ENCODE peak calls at places on chromosomes 1 and 21, in four cellular contexts. W is H9, G is H1, J is trophoblast cell. Q is an unnamed sample.
A peak's percentile ranks its signal among the peaks of the same experiment; 100 is the strongest.

GRCh38 chr1:115457295-115457694 is 119.2 kb upstream of the NGF start:
- DNase-seq in W (no peak), G (no peak), J (no peak), Q (no peak)

GRCh38 chr1:23692308-23692871 is 784 bp downstream of the RPL11 start:
- DNase-seq in W (no peak), G (no peak), J (no peak), Q (peak; percentile 28)

GRCh38 chr1:66930823-66931174 is 6.0 kb downstream of the MIER1 start:
- DNase-seq in W (no peak), G (no peak), J (no peak), Q (no peak)

GRCh38 chr1:235024706-235025421 is 103.8 kb downstream of the TOMM20 start:
- DNase-seq in W (no peak), G (no peak), J (no peak), Q (no peak)

GRCh38 chr1:159780583-159781582 is at the start of gene DUSP23:
- DNase-seq in W (peak; percentile 99), G (peak; percentile 96), J (peak; percentile 99), Q (peak; percentile 99)

GRCh38 chr1:3369437-3370076 is 84.9 kb upstream of the ARHGEF16 start:
- DNase-seq in W (no peak), G (no peak), J (no peak), Q (no peak)

GRCh38 chr1:112995890-112996289 is 39.9 kb upstream of the SLC16A1 start:
- DNase-seq in W (no peak), G (no peak), J (no peak), Q (no peak)

GRCh38 chr1:47937586-47937985 is 59.6 kb downstream of the TRABD2B start:
- DNase-seq in W (no peak), G (no peak), J (no peak), Q (no peak)

GRCh38 chr21:25324666-25325065 is 282.6 kb downstream of the MRPL39 start:
- DNase-seq in W (no peak), G (no peak), J (no peak), Q (no peak)

GRCh38 chr1:17289756-17290155 is 18.2 kb upstream of the PADI4 start:
- DNase-seq in W (no peak), G (no peak), J (no peak), Q (no peak)

GRCh38 chr1:114341886-114342285 is 169.1 kb downstream of the TRIM33 start:
- DNase-seq in W (no peak), G (no peak), J (no peak), Q (no peak)

GRCh38 chr21:33608559-33608958 is 20.1 kb upstream of the DONSON start:
- DNase-seq in W (no peak), G (no peak), J (no peak), Q (no peak)

GRCh38 chr1:200530551-200531261 is 89.8 kb downstream of the KIF14 start:
- DNase-seq in W (no peak), G (no peak), J (no peak), Q (no peak)

GRCh38 chr1:25914074-25914995 is 8.1 kb upstream of the STMN1 start:
- DNase-seq in W (no peak), G (no peak), J (peak; percentile 70), Q (peak; percentile 57)
- H2AK5ac ChIP-seq in W (no peak overlapping the region), G (no peak overlapping the region), J (no peak overlapping the region), Q (no peak overlapping the region)

DNA sequence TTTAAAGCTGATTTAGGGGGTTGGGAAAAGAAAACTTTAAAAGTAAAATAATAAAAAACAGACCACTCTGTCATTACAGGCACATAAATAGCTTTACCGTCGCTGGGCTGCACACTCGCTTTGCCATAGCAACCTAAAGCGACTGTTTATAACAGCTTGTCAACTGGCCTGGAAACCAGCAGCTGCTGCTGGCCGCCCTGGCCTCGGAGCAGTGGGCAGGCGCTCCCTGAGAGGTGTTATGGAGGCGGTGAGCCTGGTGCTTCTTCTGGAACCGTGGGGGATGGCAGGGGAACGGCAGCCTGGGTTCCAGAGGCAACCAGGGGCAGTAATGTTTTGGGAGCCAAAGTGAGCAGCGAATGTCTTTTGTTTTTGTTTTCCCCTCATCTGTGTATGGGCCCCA is 45.7 kb downstream of the ATP2B4 start:
- DNase-seq in W (no peak), G (no peak), J (no peak), Q (no peak)
- H3K79me2 ChIP-seq in W (no peaks in the 10 kb centered on the region), G (no peaks in the 10 kb centered on the region), J (peaks cover 19% of the 10 kb centered on the region), Q (no peaks in the 10 kb centered on the region)

GRCh38 chr1:27364696-27365371 is 1.9 kb downstream of the MAP3K6 start:
- DNase-seq in W (no peak), G (no peak), J (peak; percentile 89), Q (no peak)
- H3K4me1 ChIP-seq in W (peaks cover 3% of the 10 kb centered on the region), G (peaks cover 6% of the 10 kb centered on the region), J (peaks cover 26% of the 10 kb centered on the region), Q (peaks cover 6% of the 10 kb centered on the region)

GRCh38 chr1:11352058-11352715 is 79.2 kb downstream of the UBIAD1 start:
- DNase-seq in W (no peak), G (no peak), J (no peak), Q (no peak)
- H2AK5ac ChIP-seq in W (no peak overlapping the region), G (no peak overlapping the region), J (no peak overlapping the region), Q (no peak overlapping the region)

GRCh38 chr1:30900486-30900885 is 8.1 kb downstream of the SDC3 start:
- DNase-seq in W (no peak), G (no peak), J (no peak), Q (no peak)

GRCh38 chr1:30903343-30904034 is 5.1 kb downstream of the SDC3 start:
- DNase-seq in W (no peak), G (no peak), J (no peak), Q (peak; percentile 63)

GRCh38 chr1:30902653-30903290 is 5.8 kb downstream of the SDC3 start:
- DNase-seq in W (no peak), G (no peak), J (no peak), Q (no peak)

GRCh38 chr1:30900931-30901560 is 7.5 kb downstream of the SDC3 start:
- DNase-seq in W (no peak), G (no peak), J (no peak), Q (no peak)

DNA sequence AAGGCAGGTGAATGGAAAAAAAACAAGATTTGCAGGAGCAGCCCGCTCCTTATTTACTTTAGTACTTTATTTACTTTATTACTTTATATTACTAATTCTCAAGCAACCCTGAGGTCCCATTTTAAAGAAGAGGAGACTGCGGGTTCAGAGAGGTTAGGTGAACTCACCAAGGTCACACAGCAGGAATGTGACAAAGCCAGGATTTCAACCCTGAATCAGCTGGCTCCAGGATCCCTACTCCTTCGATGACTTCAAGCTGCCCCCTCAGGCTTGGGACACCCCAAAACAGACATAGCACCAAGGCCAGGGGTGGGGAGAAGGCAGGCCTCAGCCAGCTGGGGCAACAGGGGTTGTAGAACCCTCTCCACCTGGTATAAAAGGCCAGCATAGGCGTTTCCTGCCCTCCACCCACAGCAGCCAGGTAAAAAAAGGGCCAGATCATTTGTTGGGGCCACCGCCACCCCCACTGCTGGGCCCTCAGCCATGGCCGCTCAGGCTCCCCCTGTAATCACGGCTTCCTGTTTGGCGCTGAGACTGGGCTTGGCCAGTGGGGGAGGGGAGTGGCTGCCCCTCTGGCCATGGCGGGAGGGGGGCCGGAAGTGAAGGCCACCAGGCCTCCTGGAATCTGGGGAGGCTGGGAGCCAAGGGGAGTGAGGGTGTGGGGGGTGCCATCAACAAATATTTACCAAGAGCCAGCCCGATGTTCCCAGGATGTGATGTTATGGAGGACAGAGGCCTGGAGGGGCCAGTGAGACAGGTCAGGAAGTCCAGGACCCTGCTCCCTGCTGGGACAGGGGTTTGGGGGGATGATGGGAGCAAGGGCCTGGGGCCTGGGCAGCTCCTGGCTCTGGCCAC is 6.5 kb downstream of the SDC3 start:
- DNase-seq in W (no peak), G (no peak), J (no peak), Q (no peak)
- H3K79me2 ChIP-seq in W (peaks cover 2% of the 10 kb centered on the region), G (peaks cover 8% of the 10 kb centered on the region), J (peaks cover 2% of the 10 kb centered on the region), Q (no peaks in the 10 kb centered on the region)

DNA sequence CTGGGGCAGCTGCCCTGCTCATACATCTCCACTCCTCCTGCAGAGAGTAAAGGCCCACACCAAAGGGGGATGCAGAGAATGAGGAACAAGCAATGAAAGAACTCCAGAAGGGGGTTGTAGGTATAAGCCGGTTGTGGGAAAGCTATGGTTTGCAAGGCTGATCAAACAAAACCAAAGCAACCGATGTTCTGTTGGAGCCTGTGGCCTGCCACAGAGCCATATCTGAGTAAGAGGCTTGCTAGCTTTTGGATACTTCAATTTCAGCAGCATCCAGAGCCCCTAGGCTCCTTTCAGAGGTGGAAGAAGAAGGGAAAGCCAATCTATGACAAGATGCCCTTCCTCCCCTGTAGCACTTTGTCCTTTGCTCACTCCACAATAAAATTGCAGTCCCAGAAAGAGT is 163.2 kb downstream of the RRAGC start:
- DNase-seq in W (no peak), G (no peak), J (no peak), Q (no peak)
- H3K4me1 ChIP-seq in W (no peaks in the 10 kb centered on the region), G (no peaks in the 10 kb centered on the region), J (no peaks in the 10 kb centered on the region), Q (no peaks in the 10 kb centered on the region)

DNA sequence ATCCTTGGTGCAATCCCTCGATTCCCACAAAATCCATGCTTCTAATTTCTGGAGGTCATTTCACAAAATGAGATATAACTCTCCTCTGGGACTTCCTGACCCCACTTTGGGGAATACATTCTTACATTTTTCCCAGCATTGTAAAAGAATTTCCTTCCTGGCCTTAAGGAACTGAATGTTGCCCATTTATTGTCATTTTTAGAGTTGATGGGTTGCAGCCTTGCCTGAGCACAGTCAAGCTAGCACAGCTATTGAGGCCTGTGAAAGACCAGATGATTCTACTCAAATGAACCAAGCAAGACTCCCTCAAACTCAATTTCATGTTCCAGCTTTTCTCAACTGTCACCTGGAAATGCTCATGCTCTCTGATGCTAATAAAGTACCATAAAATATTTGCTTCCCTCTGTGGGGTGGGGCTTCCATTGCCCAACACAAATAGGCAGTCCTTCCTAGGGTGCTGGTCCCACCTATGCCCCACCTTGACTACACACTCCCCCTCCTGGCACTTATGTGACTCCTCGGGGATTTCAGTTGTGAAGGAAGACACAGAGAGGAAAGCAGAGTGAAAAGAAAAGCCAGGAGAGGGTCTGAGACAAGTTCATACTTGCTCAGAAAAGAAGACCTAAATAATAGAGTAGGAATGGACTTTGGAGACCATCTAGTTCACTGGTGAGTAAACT is 24.0 kb upstream of the CDC7 start:
- DNase-seq in W (no peak), G (no peak), J (no peak), Q (peak; percentile 25)
- H2AK5ac ChIP-seq in W (no peak overlapping the region), G (no peak overlapping the region), J (no peak overlapping the region), Q (no peak overlapping the region)

GRCh38 chr1:83112248-83112885 is 886.6 kb downstream of the TTLL7 start:
- DNase-seq in W (no peak), G (no peak), J (no peak), Q (no peak)

GRCh38 chr1:83110156-83110555 is 888.8 kb downstream of the TTLL7 start:
- DNase-seq in W (no peak), G (no peak), J (no peak), Q (no peak)

GRCh38 chr1:83115785-83116184 is 883.1 kb downstream of the TTLL7 start:
- DNase-seq in W (no peak), G (no peak), J (no peak), Q (no peak)

GRCh38 chr1:83114136-83114834 is 884.6 kb downstream of the TTLL7 start:
- DNase-seq in W (no peak), G (no peak), J (no peak), Q (no peak)

GRCh38 chr1:83113686-83114085 is 885.2 kb downstream of the TTLL7 start:
- DNase-seq in W (no peak), G (no peak), J (no peak), Q (no peak)
- H3K79me2 ChIP-seq in W (no peaks in the 10 kb centered on the region), G (no peaks in the 10 kb centered on the region), J (no peaks in the 10 kb centered on the region), Q (no peaks in the 10 kb centered on the region)